ENCODE peak calls at places on chromosomes 11 and 22, in nine cellular contexts. K, V, O, F, J, I, U, D and W are unnamed samples. For H3K4me1, the result is how much of the 10 kb centered on the place peaks cover.

GRCh38 chr22:27105142-27106025 is 448.0 kb downstream of the MIAT start:
- DNase-seq in D (peak), V (peak), O (peak), U (no peak), I (no peak), J (no peak), K (peak), F (no peak), W (no peak)

GRCh38 chr22:20254975-20255946 is 12.9 kb downstream of the RTN4R start:
- DNase-seq in V (no peak), O (no peak), K (no peak), F (no peak), U (no peak), J (no peak), D (no peak), I (no peak), W (no peak)

GRCh38 chr11:130070109-130070828 is 575 bp downstream of the APLP2 start:
- DNase-seq in O (peak), D (peak), J (peak), U (peak), F (peak), K (no peak), V (peak), I (peak), W (peak)

GRCh38 chr11:102457865-102458264 is 5.3 kb upstream of the TMEM123 start:
- DNase-seq in F (no peak), D (no peak), K (no peak), I (no peak), V (no peak), J (no peak), U (no peak), O (no peak), W (no peak)

GRCh38 chr11:36156486-36157150 is 132.6 kb downstream of the COMMD9 start:
- DNase-seq in O (no peak), V (peak), I (no peak), D (no peak), J (no peak), F (no peak), K (no peak), U (no peak), W (no peak)

GRCh38 chr22:42340695-42341383 is 70.4 kb upstream of the TCF20 start:
- DNase-seq in D (no peak), F (no peak), J (no peak), V (no peak), O (no peak), K (no peak), U (no peak), I (no peak), W (no peak)

GRCh38 chr22:46326066-46326680 is 9.3 kb upstream of the TRMU start:
- DNase-seq in F (no peak), U (peak), O (no peak), V (no peak), I (no peak), J (no peak), D (no peak), K (no peak), W (no peak)

GRCh38 chr22:46079861-46080821 is 70.2 kb upstream of the PPARA start:
- DNase-seq in D (peak), J (no peak), O (peak), I (no peak), V (peak), F (peak), K (peak), U (peak), W (no peak)

GRCh38 chr22:23282089-23282501 is 101.8 kb downstream of the BCR start:
- DNase-seq in V (peak), O (peak), F (peak), J (peak), K (peak), I (no peak), D (peak), U (peak), W (no peak)

GRCh38 chr11:45881708-45882368 is 3.6 kb upstream of the MAPK8IP1 start:
- DNase-seq in V (no peak), F (no peak), D (no peak), I (no peak), K (no peak), J (no peak), O (no peak), U (no peak), W (no peak)

GRCh38 chr22:42473484-42474193 is 41.4 kb upstream of the NFAM1 start:
- DNase-seq in F (peak), V (peak), D (peak), U (no peak), K (peak), I (no peak), O (no peak), J (peak), W (peak)

GRCh38 chr11:19739872-19740271 is 27.2 kb downstream of the NAV2 start:
- DNase-seq in V (peak), J (no peak), K (no peak), O (no peak), U (no peak), F (no peak), D (peak), I (no peak), W (no peak)

GRCh38 chr11:27401760-27402316 is 38.8 kb upstream of the CCDC34 start:
- DNase-seq in K (no peak), O (no peak), U (no peak), V (no peak), F (no peak), J (no peak), D (no peak), I (no peak), W (no peak)

GRCh38 chr11:106491751-106492150 is 414.3 kb downstream of the AASDHPPT start:
- DNase-seq in I (no peak), K (no peak), F (no peak), U (no peak), O (no peak), V (no peak), J (no peak), D (no peak), W (no peak)

GRCh38 chr11:12285106-12285505 is 92.3 kb upstream of the PARVA start:
- DNase-seq in O (no peak), D (peak), J (no peak), F (peak), V (peak), K (peak), I (no peak), U (no peak), W (no peak)

GRCh38 chr11:92259861-92260260 is 35.2 kb downstream of the FAT3 start:
- DNase-seq in V (no peak), K (no peak), O (no peak), D (no peak), J (no peak), U (no peak), F (no peak), I (no peak), W (no peak)

GRCh38 chr11:68312117-68312779 is at the start of gene LRP5:
- DNase-seq in K (no peak), F (no peak), U (no peak), V (peak), D (no peak), I (no peak), J (peak), O (no peak), W (peak)

GRCh38 chr22:30605449-30606110 is 1.4 kb upstream of the TCN2 start:
- DNase-seq in F (peak), J (peak), I (no peak), O (peak), D (peak), V (peak), U (peak), K (peak), W (peak)

GRCh38 chr11:25961539-25961938 is 370.4 kb upstream of the ANO3 start:
- DNase-seq in I (no peak), D (peak), J (peak), F (no peak), K (no peak), V (no peak), U (no peak), O (no peak), W (no peak)

DNA sequence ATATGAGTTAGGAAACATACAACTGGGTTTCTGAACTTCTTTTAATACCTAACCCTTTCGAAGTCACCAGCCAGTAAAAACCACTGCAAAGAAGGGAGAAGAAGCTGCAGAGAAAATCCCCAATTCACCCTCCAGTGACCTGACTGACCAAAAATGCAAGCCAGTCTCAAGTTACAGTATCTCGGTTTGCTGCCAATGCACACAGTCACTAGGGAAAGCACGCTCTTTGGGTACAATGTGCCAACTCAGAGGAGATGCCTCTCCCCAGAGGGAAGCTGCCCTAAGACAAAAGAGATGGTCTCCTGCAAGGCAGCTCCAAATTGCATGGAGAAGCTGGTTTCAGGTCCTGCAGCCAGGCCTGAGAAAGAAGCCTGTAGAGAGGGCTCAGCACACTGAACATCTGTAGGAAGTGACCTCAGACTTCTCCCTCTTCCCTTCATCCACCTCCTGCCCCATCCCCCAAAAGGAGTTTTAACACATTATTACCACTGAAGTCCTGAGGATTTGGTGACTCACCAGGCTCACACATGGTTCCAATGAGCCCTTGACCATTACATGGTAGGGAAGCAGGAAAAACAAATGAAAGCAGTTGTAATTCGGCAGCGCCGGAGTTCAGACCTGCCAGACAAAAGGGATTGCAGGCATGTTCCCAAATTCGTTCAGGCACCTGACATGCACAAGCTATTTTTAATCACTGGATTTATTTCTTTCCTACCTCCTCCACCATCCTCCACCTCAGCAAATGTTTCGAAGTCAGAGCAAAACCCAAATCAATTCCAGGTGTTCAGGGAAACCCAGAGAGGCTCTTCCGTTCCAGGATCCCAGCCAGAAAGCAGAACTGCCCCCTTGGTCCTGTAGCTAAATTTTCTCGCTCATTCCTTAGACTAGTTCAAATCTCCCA is 90.1 kb downstream of the ETS1 start:
- DNase-seq in J (no peak), F (peak), I (no peak), K (peak), U (no peak), D (peak), V (peak), O (peak), W (no peak)
- H3K4me3 ChIP-seq in J (no peak), F (peak), I (peak), K (peak), U (no peak), D (peak), V (peak), O (peak), W (peak)

GRCh38 chr11:34349882-34350281 is 7.9 kb downstream of the ABTB2 start:
- DNase-seq in D (peak), U (no peak), F (no peak), K (no peak), O (peak), V (peak), I (no peak), J (peak), W (no peak)
- H3K4me1 ChIP-seq in D (under half), U (under half), F (under half), K (under half), O (half or more), V (half or more), I (under half), J (under half), W (under half)

GRCh38 chr22:50564289-50564688 is 1.6 kb upstream of the SYCE3 start:
- DNase-seq in D (no peak), I (no peak), J (peak), O (no peak), V (no peak), U (no peak), F (no peak), K (no peak), W (no peak)

GRCh38 chr22:50563410-50564160 is 866 bp upstream of the SYCE3 start:
- DNase-seq in D (no peak), O (no peak), K (no peak), J (no peak), V (peak), F (no peak), U (no peak), I (no peak), W (no peak)

GRCh38 chr22:50562523-50563409 is at the start of gene SYCE3:
- DNase-seq in O (peak), I (peak), U (peak), K (peak), V (peak), D (peak), J (peak), F (peak), W (peak)

GRCh38 chr22:50560034-50560433 is 2.7 kb downstream of the SYCE3 start:
- DNase-seq in U (no peak), J (no peak), I (no peak), D (no peak), K (no peak), V (no peak), O (no peak), F (peak), W (no peak)

GRCh38 chr22:50561401-50562074 is 1.2 kb downstream of the SYCE3 start:
- DNase-seq in K (no peak), I (no peak), J (no peak), D (no peak), V (no peak), U (no peak), F (no peak), O (no peak), W (no peak)
- H3K27ac ChIP-seq in K (no peak), I (no peak), J (no peak), D (no peak), V (no peak), U (no peak), F (no peak), O (no peak), W (no peak)

DNA sequence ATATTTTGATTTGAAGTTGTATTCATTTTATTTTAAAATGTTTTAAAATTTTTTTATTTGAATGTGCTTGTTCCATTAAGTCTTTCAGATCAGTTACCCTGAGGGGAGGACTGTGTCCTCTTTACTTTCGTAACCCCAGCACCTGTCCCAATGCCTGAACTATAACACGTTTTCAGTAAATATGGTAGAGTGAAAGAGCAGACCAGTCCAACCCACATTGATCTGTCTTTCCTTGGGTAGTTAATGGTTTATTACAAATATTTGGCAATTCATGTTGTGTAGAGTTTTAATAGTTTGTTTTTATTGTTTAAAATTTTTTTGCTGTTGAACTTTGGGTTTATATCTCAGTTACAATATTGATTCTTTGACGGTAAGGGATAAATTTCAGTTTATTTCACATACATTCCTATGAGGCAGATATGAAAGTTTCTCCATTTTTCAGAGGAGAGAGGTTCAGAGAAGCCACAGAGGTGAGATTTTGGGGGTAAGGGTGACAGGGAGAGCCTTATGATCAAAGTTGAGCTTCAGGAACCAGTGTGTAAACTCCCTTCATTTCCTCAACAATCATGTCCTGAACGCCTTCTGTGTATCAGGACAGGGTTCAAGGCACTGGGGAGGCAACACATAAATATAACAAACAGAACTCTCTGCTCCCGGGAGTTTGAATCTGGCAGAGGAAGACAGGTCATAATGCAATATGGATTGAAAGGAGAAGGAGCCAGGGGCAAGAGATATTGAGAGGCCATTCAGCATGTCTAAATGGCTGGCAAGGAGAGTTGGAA is 27.8 kb downstream of the AMOTL1 start:
- DNase-seq in D (no peak), O (no peak), J (no peak), I (no peak), F (no peak), U (no peak), V (no peak), K (no peak), W (no peak)
- H3K4me3 ChIP-seq in D (peak), O (no peak), J (no peak), I (no peak), F (no peak), U (no peak), V (peak), K (no peak), W (no peak)

DNA sequence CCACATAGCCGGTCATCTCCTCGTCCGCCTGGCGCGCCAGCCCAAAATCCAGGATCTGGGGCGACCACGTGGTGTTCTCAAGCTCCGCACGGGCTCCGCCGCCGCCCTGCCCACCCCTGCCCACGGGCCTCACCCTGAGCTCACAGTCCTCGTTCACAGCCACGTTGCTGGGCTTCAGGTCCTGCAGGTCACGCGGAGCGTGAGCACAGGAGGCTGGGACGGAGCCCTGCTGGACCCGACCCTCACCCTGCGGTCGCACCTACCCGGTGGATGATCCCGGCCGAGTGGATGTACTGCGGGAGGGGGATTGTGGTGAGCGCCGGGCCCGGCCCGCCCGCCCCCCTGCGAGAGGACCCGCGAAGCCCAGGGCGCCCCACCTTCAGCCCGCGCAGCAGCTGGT is 3.2 kb downstream of the MAPK11 start:
- DNase-seq in F (no peak), J (no peak), D (no peak), V (no peak), I (no peak), U (no peak), O (peak), K (no peak), W (no peak)
- H3K4me1 ChIP-seq in F (under half), J (under half), D (under half), V (under half), I (under half), U (under half), O (half or more), K (half or more), W (under half)

GRCh38 chr11:65591939-65592814 is 3.4 kb downstream of the KCNK7 start:
- DNase-seq in U (peak), F (no peak), I (no peak), K (no peak), O (no peak), D (peak), J (peak), V (no peak), W (no peak)

GRCh38 chr11:65593518-65594414 is 1.8 kb downstream of the KCNK7 start:
- DNase-seq in F (no peak), O (peak), V (no peak), K (no peak), U (no peak), J (no peak), I (no peak), D (peak), W (peak)

GRCh38 chr11:65590240-65590738 is 5.3 kb downstream of the KCNK7 start:
- DNase-seq in F (no peak), I (no peak), O (peak), V (no peak), D (peak), K (no peak), U (peak), J (no peak), W (no peak)

GRCh38 chr11:65594991-65595920 is at the start of gene KCNK7:
- DNase-seq in K (no peak), U (no peak), D (peak), J (no peak), V (no peak), I (no peak), O (no peak), F (no peak), W (no peak)

DNA sequence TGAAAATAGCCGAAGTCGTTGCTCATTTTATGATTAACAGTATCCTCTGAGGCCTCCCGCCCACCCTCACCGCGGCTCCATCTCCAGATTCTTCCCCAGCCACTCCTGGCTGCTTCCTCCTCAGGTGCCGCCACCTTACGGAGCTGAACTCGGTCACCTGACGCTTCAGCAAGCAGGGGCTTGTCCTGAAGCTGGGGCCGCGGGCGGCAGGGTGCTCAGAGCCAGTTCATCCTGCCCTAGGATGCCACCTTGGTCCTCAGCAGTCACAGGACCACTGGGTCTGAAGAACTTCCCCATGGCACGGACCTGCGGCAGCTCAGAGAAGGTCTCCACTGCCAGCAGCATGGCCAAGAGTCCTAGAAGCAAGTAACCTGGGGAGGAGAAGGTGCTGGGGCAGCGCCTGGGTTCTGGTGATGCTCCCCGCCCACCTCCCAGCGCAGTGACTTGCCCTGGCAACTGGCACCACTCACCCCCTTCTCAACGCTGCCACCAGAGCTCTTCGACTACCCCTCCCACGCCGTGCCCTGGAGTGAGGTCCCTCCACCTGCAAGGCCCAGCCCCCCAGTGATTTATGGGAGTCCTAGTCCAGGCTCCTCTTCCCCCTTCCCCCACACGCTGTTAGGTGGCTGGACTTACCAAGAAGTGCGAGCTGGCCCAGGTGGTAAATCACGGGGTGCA is 2.6 kb downstream of the KCNK7 start:
- DNase-seq in J (no peak), U (no peak), D (no peak), F (peak), O (no peak), V (no peak), K (no peak), I (no peak), W (no peak)
- H3K27ac ChIP-seq in J (no peak), U (peak), D (no peak), F (no peak), O (peak), V (no peak), K (peak), I (no peak), W (no peak)

GRCh38 chr11:14906614-14907392 is 14.8 kb upstream of the CYP2R1 start:
- DNase-seq in I (no peak), F (no peak), V (no peak), J (no peak), D (no peak), O (no peak), K (no peak), U (no peak), W (no peak)

GRCh38 chr11:14904745-14905103 is 12.7 kb upstream of the CYP2R1 start:
- DNase-seq in U (peak), D (peak), J (peak), F (no peak), V (peak), O (peak), K (peak), I (peak), W (peak)

GRCh38 chr11:14907411-14908213 is 15.6 kb upstream of the CYP2R1 start:
- DNase-seq in I (peak), K (peak), V (peak), D (peak), J (peak), O (peak), U (peak), F (peak), W (peak)

GRCh38 chr11:14902650-14903350 is 10.8 kb upstream of the CYP2R1 start:
- DNase-seq in I (no peak), K (no peak), F (peak), D (peak), J (no peak), O (no peak), V (peak), U (no peak), W (no peak)

GRCh38 chr11:14905104-14906033 is 13.3 kb upstream of the CYP2R1 start:
- DNase-seq in K (peak), U (peak), F (no peak), O (peak), J (peak), V (peak), D (peak), I (peak), W (peak)
- H3K4me3 ChIP-seq in K (peak), U (peak), F (peak), O (peak), J (peak), V (peak), D (peak), I (peak), W (peak)